ENCODE peak calls at places on chromosomes 3 and 15, in eight cellular contexts. One of them, this sample, is unnamed.

GRCh38 chr3:19940643-19941042 is 6.3 kb upstream of the RAB5A start:
- DNase-seq in tibial artery: no peak
- DNase-seq in uterus: no peak
- DNase-seq in A549: no peak
- DNase-seq in IMR-90: no peak
- DNase-seq in HL-60: no peak
- DNase-seq in ovary: no peak
- DNase-seq in mammary epithelial cell: no peak
- DNase-seq in this sample: no peak

GRCh38 chr3:72446406-72447058 is 401.7 kb downstream of the SHQ1 start:
- DNase-seq in HL-60: peak; percentile 14
- DNase-seq in ovary: no peak
- DNase-seq in uterus: no peak
- DNase-seq in tibial artery: no peak
- DNase-seq in IMR-90: peak; percentile 18
- DNase-seq in A549: no peak
- DNase-seq in mammary epithelial cell: peak; percentile 58
- DNase-seq in this sample: peak; percentile 39

GRCh38 chr3:63349583-63350177 is 71.6 kb downstream of the SYNPR start:
- DNase-seq in tibial artery: no peak
- DNase-seq in mammary epithelial cell: peak; percentile 39
- DNase-seq in IMR-90: peak; percentile 65
- DNase-seq in uterus: peak; percentile 19
- DNase-seq in ovary: peak; percentile 15
- DNase-seq in A549: peak; percentile 49
- DNase-seq in HL-60: peak; percentile 60
- DNase-seq in this sample: peak; percentile 84

GRCh38 chr3:156732715-156733114 is 58.3 kb downstream of the TIPARP start:
- DNase-seq in A549: no peak
- DNase-seq in ovary: no peak
- DNase-seq in mammary epithelial cell: no peak
- DNase-seq in uterus: no peak
- DNase-seq in HL-60: no peak
- DNase-seq in IMR-90: no peak
- DNase-seq in tibial artery: no peak
- DNase-seq in this sample: no peak

GRCh38 chr15:52651114-52651513 is 28.1 kb downstream of the ATOSA start:
- DNase-seq in A549: no peak
- DNase-seq in IMR-90: no peak
- DNase-seq in HL-60: no peak
- DNase-seq in uterus: no peak
- DNase-seq in mammary epithelial cell: no peak
- DNase-seq in ovary: no peak
- DNase-seq in tibial artery: no peak
- DNase-seq in this sample: no peak

GRCh38 chr3:43770426-43771103 is 79.8 kb downstream of the ABHD5 start:
- DNase-seq in A549: peak; percentile 79
- DNase-seq in uterus: peak; percentile 37
- DNase-seq in mammary epithelial cell: no peak
- DNase-seq in tibial artery: peak; percentile 87
- DNase-seq in ovary: peak; percentile 15
- DNase-seq in HL-60: no peak
- DNase-seq in IMR-90: no peak
- DNase-seq in this sample: peak; percentile 51

GRCh38 chr3:14773691-14774128 is 45.1 kb upstream of the FGD5 start:
- DNase-seq in IMR-90: no peak
- DNase-seq in HL-60: no peak
- DNase-seq in mammary epithelial cell: no peak
- DNase-seq in uterus: no peak
- DNase-seq in A549: no peak
- DNase-seq in ovary: no peak
- DNase-seq in tibial artery: peak; percentile 48
- DNase-seq in this sample: no peak

GRCh38 chr3:27570421-27571106 is 86.4 kb upstream of the SLC4A7 start:
- DNase-seq in mammary epithelial cell: no peak
- DNase-seq in IMR-90: no peak
- DNase-seq in HL-60: no peak
- DNase-seq in uterus: no peak
- DNase-seq in tibial artery: peak; percentile 86
- DNase-seq in ovary: no peak
- DNase-seq in A549: no peak
- DNase-seq in this sample: peak; percentile 28

DNA sequence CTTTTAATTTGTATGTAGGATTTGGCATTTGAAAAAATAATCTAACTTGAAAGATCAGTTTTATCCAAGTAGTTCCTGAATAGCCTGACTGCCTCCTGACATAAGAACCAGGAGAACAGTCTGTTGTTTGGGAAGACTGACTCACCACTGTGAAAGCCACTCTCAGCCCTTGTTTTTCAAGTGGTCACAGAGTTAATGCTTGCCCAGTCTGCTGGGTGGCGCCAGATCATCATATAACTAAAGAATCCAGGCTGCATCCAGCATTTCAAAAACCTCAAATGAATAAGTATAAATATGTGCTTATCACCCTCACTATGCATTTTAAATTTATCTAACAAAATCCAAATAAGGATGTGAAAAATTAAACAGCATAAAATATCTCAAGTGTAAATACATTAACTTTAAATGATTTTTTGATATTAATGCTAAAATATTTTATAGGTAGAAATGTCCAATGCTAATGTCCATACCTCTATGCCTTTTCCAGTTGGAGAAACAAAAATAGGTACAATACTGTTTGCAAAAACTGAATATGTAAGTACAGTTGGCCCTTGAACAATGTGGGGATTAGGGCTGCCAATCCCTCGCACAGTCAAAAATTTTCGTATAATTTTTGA is 26.9 kb upstream of the ZBBX start:
- DNase-seq in uterus: no peak
- DNase-seq in ovary: no peak
- DNase-seq in A549: peak; percentile 53
- DNase-seq in IMR-90: peak; percentile 15
- DNase-seq in mammary epithelial cell: peak; percentile 53
- DNase-seq in tibial artery: no peak
- DNase-seq in HL-60: peak; percentile 54
- DNase-seq in this sample: peak; percentile 24
- TF ChIP-seq CTCF in uterus: no peak
- TF ChIP-seq CTCF in ovary: no peak
- TF ChIP-seq CTCF in A549: peak; percentile 29
- TF ChIP-seq CTCF in IMR-90: peak; percentile 26
- TF ChIP-seq CTCF in mammary epithelial cell: peak; percentile 60
- TF ChIP-seq CTCF in tibial artery: no peak
- TF ChIP-seq CTCF in HL-60: peak; percentile 67
- TF ChIP-seq CTCF in this sample: no peak

GRCh38 chr15:48334260-48334659 is 3.0 kb downstream of the DUT start:
- DNase-seq in tibial artery: no peak
- DNase-seq in IMR-90: no peak
- DNase-seq in uterus: no peak
- DNase-seq in ovary: no peak
- DNase-seq in HL-60: peak; percentile 54
- DNase-seq in mammary epithelial cell: no peak
- DNase-seq in A549: no peak
- DNase-seq in this sample: no peak
- H3K4me3 ChIP-seq in tibial artery: no peak overlapping the region
- H3K4me3 ChIP-seq in IMR-90: no peak overlapping the region
- H3K4me3 ChIP-seq in uterus: no peak overlapping the region
- H3K4me3 ChIP-seq in ovary: no peak overlapping the region
- H3K4me3 ChIP-seq in HL-60: peak overlapping the region; percentile 76
- H3K4me3 ChIP-seq in mammary epithelial cell: no peak overlapping the region
- H3K4me3 ChIP-seq in A549: no peak overlapping the region
- H3K4me3 ChIP-seq in this sample: no peak overlapping the region

GRCh38 chr3:53486961-53487654 is 7.3 kb upstream of the CACNA1D start:
- DNase-seq in A549: no peak
- DNase-seq in mammary epithelial cell: no peak
- DNase-seq in ovary: no peak
- DNase-seq in HL-60: no peak
- DNase-seq in IMR-90: no peak
- DNase-seq in tibial artery: no peak
- DNase-seq in uterus: no peak
- DNase-seq in this sample: no peak
- TF ChIP-seq CTCF in A549: peak; percentile 21
- TF ChIP-seq CTCF in mammary epithelial cell: no peak
- TF ChIP-seq CTCF in ovary: no peak
- TF ChIP-seq CTCF in HL-60: no peak
- TF ChIP-seq CTCF in IMR-90: no peak
- TF ChIP-seq CTCF in tibial artery: no peak
- TF ChIP-seq CTCF in uterus: no peak
- TF ChIP-seq CTCF in this sample: no peak

GRCh38 chr15:50182233-50183013 is 427 bp downstream of the SLC27A2 start:
- DNase-seq in uterus: no peak
- DNase-seq in IMR-90: peak; percentile 15
- DNase-seq in A549: peak; percentile 61
- DNase-seq in HL-60: peak; percentile 50
- DNase-seq in tibial artery: no peak
- DNase-seq in ovary: no peak
- DNase-seq in mammary epithelial cell: peak; percentile 47
- DNase-seq in this sample: peak; percentile 10

GRCh38 chr15:50181983-50182232 is at the start of gene SLC27A2:
- DNase-seq in A549: peak; percentile 51
- DNase-seq in tibial artery: no peak
- DNase-seq in mammary epithelial cell: no peak
- DNase-seq in ovary: peak; percentile 11
- DNase-seq in IMR-90: peak; percentile 4
- DNase-seq in HL-60: no peak
- DNase-seq in uterus: no peak
- DNase-seq in this sample: peak; percentile 2

GRCh38 chr15:50180091-50180490 is 1.9 kb upstream of the SLC27A2 start:
- DNase-seq in HL-60: no peak
- DNase-seq in tibial artery: no peak
- DNase-seq in IMR-90: no peak
- DNase-seq in uterus: no peak
- DNase-seq in A549: no peak
- DNase-seq in mammary epithelial cell: no peak
- DNase-seq in ovary: no peak
- DNase-seq in this sample: no peak

GRCh38 chr15:50180578-50180977 is 1.4 kb upstream of the SLC27A2 start:
- DNase-seq in mammary epithelial cell: no peak
- DNase-seq in tibial artery: no peak
- DNase-seq in HL-60: no peak
- DNase-seq in ovary: no peak
- DNase-seq in IMR-90: no peak
- DNase-seq in A549: no peak
- DNase-seq in uterus: no peak
- DNase-seq in this sample: no peak

DNA sequence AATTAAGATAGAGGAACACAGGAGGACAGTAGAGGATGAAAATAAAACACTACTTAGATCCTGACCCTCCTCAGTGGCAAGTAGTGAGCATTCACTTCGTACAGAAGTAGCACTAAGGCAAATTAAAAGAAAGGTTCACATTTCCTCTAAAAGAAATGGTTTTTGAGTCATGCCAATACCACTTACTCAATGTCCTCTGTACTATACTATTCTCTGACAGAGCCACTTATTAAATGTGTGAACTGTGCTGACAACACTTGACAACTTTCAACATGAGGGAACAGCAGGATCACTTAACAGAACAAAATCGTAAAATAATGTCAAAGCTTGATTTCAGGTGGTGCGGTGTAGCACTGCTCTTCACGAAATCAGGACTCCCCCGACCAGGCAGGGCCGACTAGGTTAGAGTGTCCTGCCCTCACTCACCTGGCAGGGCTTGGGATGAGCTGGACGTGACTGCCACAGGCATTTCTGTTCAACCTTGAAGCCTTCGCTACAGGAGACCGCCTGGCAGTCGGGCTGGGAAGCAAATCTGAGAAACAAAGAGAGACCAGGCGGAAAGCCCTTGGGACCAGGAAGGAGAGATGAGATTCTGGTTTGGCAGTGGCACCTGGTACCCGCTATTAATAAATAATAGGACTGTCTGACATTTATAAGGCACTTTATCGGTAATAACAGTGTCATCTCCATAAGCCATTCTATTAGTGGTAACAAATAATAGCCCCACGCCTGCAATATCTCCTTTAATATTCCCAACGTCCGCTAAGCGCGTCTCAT is 602 bp upstream of the SLC27A2 start:
- DNase-seq in tibial artery: no peak
- DNase-seq in HL-60: no peak
- DNase-seq in ovary: no peak
- DNase-seq in mammary epithelial cell: no peak
- DNase-seq in IMR-90: no peak
- DNase-seq in A549: no peak
- DNase-seq in uterus: no peak
- DNase-seq in this sample: no peak
- H3K4me3 ChIP-seq in tibial artery: peak overlapping the region; percentile 37
- H3K4me3 ChIP-seq in HL-60: peak overlapping the region; percentile 88
- H3K4me3 ChIP-seq in ovary: no peak overlapping the region
- H3K4me3 ChIP-seq in mammary epithelial cell: peak overlapping the region; percentile 40
- H3K4me3 ChIP-seq in IMR-90: peak overlapping the region; percentile 78
- H3K4me3 ChIP-seq in A549: peak overlapping the region; percentile 73
- H3K4me3 ChIP-seq in uterus: no peak overlapping the region
- H3K4me3 ChIP-seq in this sample: no peak overlapping the region

This sample was measured in fibroblast of the aortic adventitia.